ENCODE peak calls at places on chromosome 14, in four cellular contexts. U, K, N and J are unnamed samples.

GRCh38 chr14:78605065-78605762 is 435.0 kb downstream of the NRXN3 start:
- DNase-seq in U (no peak), K (no peak), N (no peak), J (no peak)

GRCh38 chr14:77424862-77425261 is 1.5 kb upstream of the NOXRED1 start:
- DNase-seq in U (no peak), K (no peak), N (no peak), J (no peak)

GRCh38 chr14:104364830-104365229 is 214.7 kb upstream of the C14orf180 start:
- DNase-seq in U (no peak), K (no peak), N (no peak), J (no peak)

GRCh38 chr14:34496679-34497513 is 34.9 kb upstream of the SPTSSA start:
- DNase-seq in U (peak; percentile 98), K (peak; percentile 68), N (peak; percentile 99), J (peak; percentile 58)

GRCh38 chr14:85538636-85539035 is 8.7 kb downstream of the FLRT2 start:
- DNase-seq in U (no peak), K (no peak), N (no peak), J (no peak)

GRCh38 chr14:36022765-36023415 is 153.6 kb downstream of the PTCSC3 start:
- DNase-seq in U (no peak), K (no peak), N (no peak), J (no peak)

GRCh38 chr14:39102265-39102968 is 618 bp downstream of the SEC23A start:
- DNase-seq in U (peak; percentile 34), K (no peak), N (peak; percentile 98), J (no peak)

GRCh38 chr14:41604793-41605534 is 1.7 kb upstream of the LRFN5 start:
- DNase-seq in U (no peak), K (no peak), N (no peak), J (no peak)

GRCh38 chr14:102591372-102591943 is 991 bp upstream of the RCOR1 start:
- DNase-seq in U (no peak), K (peak; percentile 62), N (no peak), J (no peak)

GRCh38 chr14:96940009-96940408 is 142.8 kb downstream of the VRK1 start:
- DNase-seq in U (no peak), K (peak; percentile 53), N (peak; percentile 16), J (no peak)

GRCh38 chr14:72590577-72590976 is 303.3 kb downstream of the DPF3 start:
- DNase-seq in U (no peak), K (no peak), N (no peak), J (no peak)

GRCh38 chr14:59788176-59788575 is 82.4 kb downstream of the RTN1 start:
- DNase-seq in U (no peak), K (no peak), N (no peak), J (no peak)

GRCh38 chr14:41449057-41449456 is 157.6 kb upstream of the LRFN5 start:
- DNase-seq in U (no peak), K (no peak), N (no peak), J (no peak)

GRCh38 chr14:30303350-30303749 is 255.6 kb upstream of the G2E3 start:
- DNase-seq in U (no peak), K (no peak), N (no peak), J (no peak)

GRCh38 chr14:93544212-93544611 is 113.5 kb downstream of the UNC79 start:
- DNase-seq in U (no peak), K (no peak), N (no peak), J (no peak)

GRCh38 chr14:67942311-67942710 is 122.7 kb downstream of the RAD51B start:
- DNase-seq in U (no peak), K (no peak), N (no peak), J (no peak)

GRCh38 chr14:95220663-95221231 is 63.4 kb upstream of the DICER1 start:
- DNase-seq in U (no peak), K (no peak), N (no peak), J (no peak)

GRCh38 chr14:20460458-20461229 is 590 bp downstream of the PIP4P1 start:
- DNase-seq in U (no peak), K (peak; percentile 70), N (no peak), J (no peak)

GRCh38 chr14:61615743-61616523 is 79.4 kb upstream of the HIF1A start:
- DNase-seq in U (no peak), K (no peak), N (no peak), J (no peak)

GRCh38 chr14:69996197-69996596 is 117.0 kb downstream of the SMOC1 start:
- DNase-seq in U (no peak), K (no peak), N (no peak), J (no peak)

GRCh38 chr14:70339970-70340369 is 19.5 kb downstream of the COX16 start:
- DNase-seq in U (no peak), K (no peak), N (no peak), J (no peak)

GRCh38 chr14:106228541-106229158 is 702.3 kb downstream of the TMEM121 start:
- DNase-seq in U (no peak), K (no peak), N (no peak), J (no peak)

GRCh38 chr14:89533761-89534160 is 116.7 kb upstream of the FOXN3 start:
- DNase-seq in U (no peak), K (no peak), N (no peak), J (no peak)

GRCh38 chr14:70735043-70735442 is 74.3 kb downstream of the MAP3K9 start:
- DNase-seq in U (no peak), K (no peak), N (no peak), J (no peak)

GRCh38 chr14:61564623-61565091 is 130.7 kb upstream of the HIF1A start:
- DNase-seq in U (peak; percentile 79), K (peak; percentile 18), N (peak; percentile 44), J (no peak)

GRCh38 chr14:100673807-100674154 is 52.9 kb upstream of the DLK1 start:
- DNase-seq in U (no peak), K (no peak), N (no peak), J (no peak)

GRCh38 chr14:100671906-100672305 is 54.8 kb upstream of the DLK1 start:
- DNase-seq in U (no peak), K (no peak), N (no peak), J (no peak)

GRCh38 chr14:100671386-100671901 is 55.2 kb upstream of the DLK1 start:
- DNase-seq in U (no peak), K (no peak), N (no peak), J (no peak)

GRCh38 chr14:100674428-100674827 is 52.3 kb upstream of the DLK1 start:
- DNase-seq in U (no peak), K (no peak), N (no peak), J (no peak)

GRCh38 chr14:100673085-100673806 is 53.4 kb upstream of the DLK1 start:
- DNase-seq in U (no peak), K (no peak), N (peak; percentile 73), J (peak; percentile 25)
- TF ChIP-seq RNF2 in U (no peak), K (no peak), N (no peak), J (no peak)

DNA sequence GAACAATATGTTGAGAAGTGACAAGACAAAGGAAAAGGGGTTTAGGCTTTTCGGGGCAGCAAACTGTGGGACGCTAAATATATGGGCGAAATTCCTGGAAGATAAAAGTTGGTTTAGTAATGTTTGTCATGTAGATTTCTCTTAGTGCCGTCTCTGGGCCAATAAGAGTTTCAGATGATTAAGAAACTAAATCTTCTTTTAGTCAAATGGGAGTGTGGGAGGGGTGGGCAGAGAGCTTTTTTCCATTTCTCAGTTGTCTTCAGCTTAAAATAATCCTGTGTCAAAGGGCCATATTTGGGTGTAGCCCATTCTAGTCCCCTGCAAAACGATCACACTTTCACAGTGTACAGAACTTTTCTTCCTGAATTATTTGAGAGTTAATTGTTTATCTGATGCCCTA is 41.6 kb upstream of the FUT8 start:
- DNase-seq in U (no peak), K (no peak), N (no peak), J (no peak)
- TF ChIP-seq RNF2 in U (no peak), K (no peak), N (no peak), J (no peak)

DNA sequence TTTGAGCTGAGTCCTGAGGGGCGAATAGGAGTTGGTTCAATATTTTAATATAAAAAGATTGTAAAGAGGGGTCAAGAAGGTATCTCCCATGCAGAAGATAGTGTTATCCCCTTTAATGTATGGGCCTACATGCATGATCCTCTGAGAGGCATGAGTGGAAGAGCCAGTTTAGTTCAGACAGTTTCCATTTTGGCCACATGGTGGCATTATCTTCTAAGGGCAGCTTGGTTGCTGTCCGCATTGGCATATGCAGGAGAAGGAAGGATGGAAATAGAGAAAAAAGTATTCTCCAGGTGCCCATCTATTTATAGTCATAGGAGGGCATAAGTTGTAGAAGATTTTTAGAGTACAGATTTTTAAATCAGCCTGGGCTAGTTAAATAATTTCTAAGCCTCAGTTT is 5.4 kb downstream of the SAMD4A start:
- DNase-seq in U (no peak), K (peak; percentile 29), N (peak; percentile 41), J (no peak)
- TF ChIP-seq RNF2 in U (no peak), K (no peak), N (no peak), J (no peak)

DNA sequence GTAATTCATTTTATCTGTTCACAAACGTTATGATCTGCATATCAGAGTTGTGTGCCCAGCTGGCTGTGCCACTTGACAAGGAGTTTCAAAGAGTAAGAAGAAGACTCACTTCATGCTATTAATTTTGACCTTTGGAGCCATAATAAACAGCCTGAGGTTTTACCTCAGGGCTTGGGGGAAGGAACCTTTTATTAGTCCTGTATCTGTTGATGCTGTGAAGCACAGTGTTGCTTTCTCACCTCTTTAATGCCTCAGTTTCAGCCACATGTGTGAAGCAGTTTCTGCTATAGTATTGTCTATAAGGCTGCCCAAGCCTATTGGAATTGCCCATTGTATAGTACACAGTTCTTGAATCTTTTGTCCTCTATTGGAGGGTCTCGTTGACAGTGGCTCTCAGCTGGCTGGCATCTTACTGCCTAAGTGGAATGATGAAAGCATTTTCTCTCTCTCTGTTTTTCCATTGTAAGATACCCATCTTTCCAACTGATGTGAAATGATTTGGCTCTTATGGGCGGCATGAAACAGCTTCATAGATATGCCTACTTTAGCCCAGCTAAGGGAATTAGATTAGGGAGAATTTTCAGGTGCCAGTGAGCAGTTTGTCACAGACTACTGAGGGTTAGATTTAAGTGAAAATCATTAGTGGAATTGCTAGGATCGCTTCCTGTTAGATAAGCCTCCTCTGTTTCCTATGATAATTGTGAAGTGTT is 34.8 kb downstream of the GPATCH2L start:
- DNase-seq in U (no peak), K (no peak), N (no peak), J (no peak)
- TF ChIP-seq RNF2 in U (no peak), K (no peak), N (no peak), J (no peak)

DNA sequence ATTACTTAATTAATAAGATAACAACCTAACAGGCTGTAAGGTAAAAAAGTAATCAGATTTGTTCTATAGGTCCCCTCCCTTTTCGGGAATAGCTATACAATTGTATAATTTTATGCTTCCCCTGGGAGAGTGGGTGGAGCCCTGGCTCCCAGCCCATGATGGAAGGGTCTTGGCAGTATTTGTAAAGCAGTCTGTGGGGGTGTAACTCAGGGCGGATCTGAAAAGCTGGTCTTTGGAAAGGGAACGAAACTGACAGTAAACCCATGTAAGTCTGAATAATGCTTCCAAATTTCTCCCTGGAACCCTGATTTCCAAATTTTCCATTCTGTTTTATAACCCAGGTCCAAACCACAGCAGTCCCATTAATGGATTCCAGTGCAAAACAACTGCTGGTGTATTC is 110.4 kb downstream of the DAD1 start:
- DNase-seq in U (no peak), K (no peak), N (no peak), J (no peak)
- TF ChIP-seq RNF2 in U (no peak), K (no peak), N (no peak), J (no peak)